ENCODE peak calls at places on chromosome 1, in ten cellular contexts. One of them, this sample, is unnamed.

GRCh38 chr1:185448591-185449186 is 131.6 kb upstream of the IVNS1ABP start:
- DNase-seq in BE2C: no peak
- DNase-seq in hepatocyte: no peak
- DNase-seq in AG04450: no peak
- DNase-seq in A549: no peak
- DNase-seq in suprapubic skin: no peak
- DNase-seq in CD8-positive, alpha-beta memory T cell: no peak
- DNase-seq in GM23248: no peak
- DNase-seq in stomach: no peak
- DNase-seq in mammary epithelial cell: no peak
- DNase-seq in this sample: no peak

GRCh38 chr1:244988521-244988920 is 124.2 kb upstream of the HNRNPU start:
- DNase-seq in mammary epithelial cell: no peak
- DNase-seq in GM23248: peak; percentile 9
- DNase-seq in suprapubic skin: no peak
- DNase-seq in A549: no peak
- DNase-seq in stomach: no peak
- DNase-seq in BE2C: no peak
- DNase-seq in hepatocyte: no peak
- DNase-seq in AG04450: no peak
- DNase-seq in CD8-positive, alpha-beta memory T cell: no peak
- DNase-seq in this sample: no peak

GRCh38 chr1:40042337-40042736 is 1.8 kb downstream of the CAP1 start:
- DNase-seq in A549: no peak
- DNase-seq in BE2C: no peak
- DNase-seq in GM23248: peak; percentile 56
- DNase-seq in AG04450: no peak
- DNase-seq in hepatocyte: no peak
- DNase-seq in suprapubic skin: no peak
- DNase-seq in CD8-positive, alpha-beta memory T cell: no peak
- DNase-seq in mammary epithelial cell: peak; percentile 38
- DNase-seq in stomach: no peak
- DNase-seq in this sample: no peak

GRCh38 chr1:163071381-163072255 is 2.5 kb downstream of the RGS4 start:
- DNase-seq in mammary epithelial cell: peak; percentile 87
- DNase-seq in A549: peak; percentile 46
- DNase-seq in stomach: peak; percentile 68
- DNase-seq in AG04450: peak; percentile 75
- DNase-seq in GM23248: peak; percentile 93
- DNase-seq in hepatocyte: peak; percentile 77
- DNase-seq in CD8-positive, alpha-beta memory T cell: peak; percentile 1
- DNase-seq in BE2C: peak; percentile 82
- DNase-seq in suprapubic skin: no peak
- DNase-seq in this sample: no peak

GRCh38 chr1:29633271-29633615 is 396.9 kb downstream of the PTPRU start:
- DNase-seq in stomach: no peak
- DNase-seq in CD8-positive, alpha-beta memory T cell: no peak
- DNase-seq in A549: no peak
- DNase-seq in BE2C: no peak
- DNase-seq in hepatocyte: no peak
- DNase-seq in AG04450: no peak
- DNase-seq in suprapubic skin: peak; percentile 54
- DNase-seq in GM23248: no peak
- DNase-seq in mammary epithelial cell: no peak
- DNase-seq in this sample: no peak

GRCh38 chr1:238409947-238410346 is 519.2 kb upstream of the ZP4 start:
- DNase-seq in GM23248: peak; percentile 50
- DNase-seq in hepatocyte: no peak
- DNase-seq in suprapubic skin: no peak
- DNase-seq in stomach: no peak
- DNase-seq in mammary epithelial cell: peak; percentile 34
- DNase-seq in CD8-positive, alpha-beta memory T cell: no peak
- DNase-seq in BE2C: no peak
- DNase-seq in AG04450: no peak
- DNase-seq in A549: no peak
- DNase-seq in this sample: no peak

GRCh38 chr1:67429011-67429527 is 1.1 kb downstream of the SERBP1 start:
- DNase-seq in suprapubic skin: no peak
- DNase-seq in BE2C: no peak
- DNase-seq in A549: no peak
- DNase-seq in GM23248: peak; percentile 58
- DNase-seq in hepatocyte: peak; percentile 22
- DNase-seq in mammary epithelial cell: peak; percentile 24
- DNase-seq in stomach: no peak
- DNase-seq in AG04450: no peak
- DNase-seq in CD8-positive, alpha-beta memory T cell: peak; percentile 23
- DNase-seq in this sample: no peak

GRCh38 chr1:145784409-145784808 is 39.5 kb downstream of the RNF115 start:
- DNase-seq in BE2C: no peak
- DNase-seq in suprapubic skin: no peak
- DNase-seq in A549: no peak
- DNase-seq in mammary epithelial cell: no peak
- DNase-seq in hepatocyte: no peak
- DNase-seq in AG04450: no peak
- DNase-seq in CD8-positive, alpha-beta memory T cell: no peak
- DNase-seq in stomach: no peak
- DNase-seq in GM23248: no peak
- DNase-seq in this sample: no peak

GRCh38 chr1:85200870-85201339 is at the start of gene SYDE2:
- DNase-seq in BE2C: peak; percentile 26
- DNase-seq in stomach: peak; percentile 82
- DNase-seq in AG04450: no peak
- DNase-seq in A549: peak; percentile 44
- DNase-seq in CD8-positive, alpha-beta memory T cell: peak; percentile 61
- DNase-seq in hepatocyte: peak; percentile 91
- DNase-seq in GM23248: peak; percentile 76
- DNase-seq in suprapubic skin: no peak
- DNase-seq in mammary epithelial cell: peak; percentile 71
- DNase-seq in this sample: peak; percentile 74

GRCh38 chr1:157431751-157432150 is 120.6 kb downstream of the FCRL5 start:
- DNase-seq in GM23248: peak; percentile 79
- DNase-seq in AG04450: no peak
- DNase-seq in mammary epithelial cell: peak; percentile 84
- DNase-seq in suprapubic skin: no peak
- DNase-seq in hepatocyte: no peak
- DNase-seq in BE2C: no peak
- DNase-seq in CD8-positive, alpha-beta memory T cell: no peak
- DNase-seq in A549: no peak
- DNase-seq in stomach: no peak
- DNase-seq in this sample: no peak

DNA sequence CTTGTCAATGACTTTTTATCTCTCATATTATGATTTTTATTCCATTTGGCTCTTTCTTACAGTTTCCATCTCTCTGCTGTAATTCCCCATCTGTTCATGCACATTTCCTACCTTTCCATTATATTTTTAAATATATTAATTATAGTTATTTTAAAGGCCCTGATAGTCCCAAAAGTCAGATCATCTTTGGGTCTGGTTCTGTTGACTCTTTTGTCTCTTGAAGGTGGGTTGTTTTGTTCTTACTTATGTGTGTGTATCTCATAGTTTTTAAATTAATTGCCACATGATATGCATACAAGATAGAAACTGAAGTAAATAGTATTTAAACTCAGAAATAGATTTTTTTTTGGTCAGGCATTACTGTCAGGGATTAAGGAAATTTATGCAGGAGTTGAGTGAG is 178.0 kb upstream of the AJAP1 start:
- DNase-seq in AG04450: no peak
- DNase-seq in CD8-positive, alpha-beta memory T cell: no peak
- DNase-seq in BE2C: no peak
- DNase-seq in hepatocyte: no peak
- DNase-seq in suprapubic skin: no peak
- DNase-seq in GM23248: no peak
- DNase-seq in stomach: no peak
- DNase-seq in mammary epithelial cell: no peak
- DNase-seq in A549: no peak
- DNase-seq in this sample: no peak
- H3K9me3 ChIP-seq in AG04450: peaks cover 39% of the 10 kb centered on the region
- H3K9me3 ChIP-seq in CD8-positive, alpha-beta memory T cell: no peaks in the 10 kb centered on the region
- H3K9me3 ChIP-seq in BE2C: no peaks in the 10 kb centered on the region
- H3K9me3 ChIP-seq in hepatocyte: no peaks in the 10 kb centered on the region
- H3K9me3 ChIP-seq in suprapubic skin: peaks cover 8% of the 10 kb centered on the region
- H3K9me3 ChIP-seq in GM23248: peaks cover 2% of the 10 kb centered on the region
- H3K9me3 ChIP-seq in stomach: peaks cover 25% of the 10 kb centered on the region
- H3K9me3 ChIP-seq in mammary epithelial cell: peaks cover 22% of the 10 kb centered on the region
- H3K9me3 ChIP-seq in A549: peaks cover 11% of the 10 kb centered on the region
- H3K9me3 ChIP-seq in this sample: no peaks in the 10 kb centered on the region

DNA sequence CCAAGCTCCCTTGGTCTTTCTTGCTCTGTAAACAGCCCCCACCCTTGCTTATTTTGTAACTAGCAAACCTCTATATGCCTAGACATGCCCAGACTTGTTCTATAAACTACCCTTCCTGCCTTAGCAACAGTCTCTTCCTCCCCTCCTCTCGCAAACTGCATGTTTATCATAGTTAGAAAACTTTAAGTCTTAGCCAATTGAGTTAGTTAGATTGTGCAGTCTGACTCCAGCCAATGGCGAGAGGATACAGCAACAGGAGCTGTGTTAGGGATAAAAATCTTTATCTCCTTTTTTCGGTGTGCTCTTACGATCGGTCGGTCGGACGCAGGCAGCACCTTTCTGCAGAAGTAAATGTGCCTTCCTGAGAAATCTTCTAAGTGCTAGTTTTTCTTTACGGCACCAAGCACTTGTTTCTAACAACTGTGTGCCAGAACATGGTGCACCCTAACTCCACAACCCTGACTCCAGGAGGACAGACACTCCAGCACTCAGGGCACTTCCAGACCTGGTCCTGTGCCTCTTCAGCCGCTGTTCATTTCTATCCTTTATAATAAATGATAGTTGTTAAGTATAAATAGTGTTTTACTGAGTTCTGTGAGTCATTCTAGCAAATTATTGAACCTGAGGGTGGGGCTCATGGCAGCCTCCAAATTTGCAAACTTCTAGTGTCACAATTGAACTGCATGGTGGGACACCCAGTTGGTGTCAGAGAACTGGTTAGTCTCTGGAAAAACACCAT is 25.7 kb upstream of the GNG4 start:
- DNase-seq in stomach: no peak
- DNase-seq in BE2C: no peak
- DNase-seq in hepatocyte: peak; percentile 72
- DNase-seq in suprapubic skin: no peak
- DNase-seq in CD8-positive, alpha-beta memory T cell: no peak
- DNase-seq in AG04450: peak; percentile 6
- DNase-seq in mammary epithelial cell: peak; percentile 8
- DNase-seq in A549: no peak
- DNase-seq in GM23248: no peak
- DNase-seq in this sample: no peak
- H3K9me3 ChIP-seq in stomach: peaks cover 20% of the 10 kb centered on the region
- H3K9me3 ChIP-seq in BE2C: no peaks in the 10 kb centered on the region
- H3K9me3 ChIP-seq in hepatocyte: no peaks in the 10 kb centered on the region
- H3K9me3 ChIP-seq in suprapubic skin: peaks cover 6% of the 10 kb centered on the region
- H3K9me3 ChIP-seq in CD8-positive, alpha-beta memory T cell: peaks cover 18% of the 10 kb centered on the region
- H3K9me3 ChIP-seq in AG04450: peaks cover 14% of the 10 kb centered on the region
- H3K9me3 ChIP-seq in mammary epithelial cell: peaks cover 25% of the 10 kb centered on the region
- H3K9me3 ChIP-seq in A549: peaks cover 28% of the 10 kb centered on the region
- H3K9me3 ChIP-seq in GM23248: no peaks in the 10 kb centered on the region
- H3K9me3 ChIP-seq in this sample: peaks cover 5% of the 10 kb centered on the region

GRCh38 chr1:150061632-150062101 is 5.9 kb upstream of the VPS45 start:
- DNase-seq in hepatocyte: peak; percentile 9
- DNase-seq in mammary epithelial cell: peak; percentile 85
- DNase-seq in A549: no peak
- DNase-seq in CD8-positive, alpha-beta memory T cell: no peak
- DNase-seq in stomach: no peak
- DNase-seq in AG04450: peak; percentile 82
- DNase-seq in GM23248: peak; percentile 92
- DNase-seq in suprapubic skin: no peak
- DNase-seq in BE2C: no peak
- DNase-seq in this sample: no peak
- H3K9me3 ChIP-seq in hepatocyte: no peaks in the 10 kb centered on the region
- H3K9me3 ChIP-seq in mammary epithelial cell: no peaks in the 10 kb centered on the region
- H3K9me3 ChIP-seq in A549: no peaks in the 10 kb centered on the region
- H3K9me3 ChIP-seq in CD8-positive, alpha-beta memory T cell: no peaks in the 10 kb centered on the region
- H3K9me3 ChIP-seq in stomach: no peaks in the 10 kb centered on the region
- H3K9me3 ChIP-seq in AG04450: no peaks in the 10 kb centered on the region
- H3K9me3 ChIP-seq in GM23248: no peaks in the 10 kb centered on the region
- H3K9me3 ChIP-seq in suprapubic skin: no peaks in the 10 kb centered on the region
- H3K9me3 ChIP-seq in BE2C: no peaks in the 10 kb centered on the region
- H3K9me3 ChIP-seq in this sample: no peaks in the 10 kb centered on the region

GRCh38 chr1:247147781-247148180 is 24.0 kb downstream of the ZNF124 start:
- DNase-seq in A549: no peak
- DNase-seq in BE2C: no peak
- DNase-seq in CD8-positive, alpha-beta memory T cell: no peak
- DNase-seq in suprapubic skin: no peak
- DNase-seq in stomach: no peak
- DNase-seq in mammary epithelial cell: no peak
- DNase-seq in AG04450: no peak
- DNase-seq in GM23248: no peak
- DNase-seq in hepatocyte: no peak
- DNase-seq in this sample: no peak
- H3K9me3 ChIP-seq in A549: peaks cover 90% of the 10 kb centered on the region
- H3K9me3 ChIP-seq in BE2C: no peaks in the 10 kb centered on the region
- H3K9me3 ChIP-seq in CD8-positive, alpha-beta memory T cell: peaks cover 62% of the 10 kb centered on the region
- H3K9me3 ChIP-seq in suprapubic skin: peaks cover 32% of the 10 kb centered on the region
- H3K9me3 ChIP-seq in stomach: peaks cover 50% of the 10 kb centered on the region
- H3K9me3 ChIP-seq in mammary epithelial cell: peaks cover 42% of the 10 kb centered on the region
- H3K9me3 ChIP-seq in AG04450: peaks cover 50% of the 10 kb centered on the region
- H3K9me3 ChIP-seq in GM23248: no peaks in the 10 kb centered on the region
- H3K9me3 ChIP-seq in hepatocyte: peaks cover 47% of the 10 kb centered on the region
- H3K9me3 ChIP-seq in this sample: peaks cover 32% of the 10 kb centered on the region

This sample was measured in T-helper 17 cell.